ENCODE peak calls at places on chromosomes 11 and 22, in four cellular contexts. P is cardiac muscle cell, U is GM23338, X is colonic mucosa. B is an unnamed sample.
A peak's percentile ranks its signal among the peaks of the same experiment; 100 is the strongest.

GRCh38 chr11:129930306-129930705 is 34.9 kb upstream of the NFRKB start:
- DNase-seq in P (no peak), U (no peak), X (no peak), B (no peak)

GRCh38 chr11:29129850-29130249 is 887.0 kb downstream of the KCNA4 start:
- DNase-seq in P (no peak), U (no peak), X (no peak), B (no peak)

GRCh38 chr22:39236321-39237275 is 8.2 kb downstream of the PDGFB start:
- DNase-seq in P (peak; percentile 97), U (no peak), X (peak; percentile 34), B (no peak)

GRCh38 chr11:115267871-115268270 is 236.3 kb downstream of the CADM1 start:
- DNase-seq in P (no peak), U (no peak), X (no peak), B (no peak)

GRCh38 chr11:115944596-115944995 is 440.4 kb upstream of the CADM1 start:
- DNase-seq in P (no peak), U (no peak), X (no peak), B (no peak)

GRCh38 chr11:122721964-122722266 is 66.4 kb downstream of the UBASH3B start:
- DNase-seq in P (no peak), U (no peak), X (no peak), B (no peak)

GRCh38 chr22:36141481-36141880 is 19.1 kb downstream of the APOL3 start:
- DNase-seq in P (no peak), U (no peak), X (no peak), B (no peak)

GRCh38 chr11:32890843-32891656 is 1.6 kb upstream of the QSER1 start:
- DNase-seq in P (no peak), U (peak; percentile 81), X (peak; percentile 29), B (no peak)

GRCh38 chr22:33227791-33228190 is 169.6 kb upstream of the SYN3 start:
- DNase-seq in P (no peak), U (no peak), X (no peak), B (no peak)

GRCh38 chr11:19220903-19221682 is 19.3 kb upstream of the CSRP3 start:
- DNase-seq in P (no peak), U (no peak), X (peak; percentile 31), B (no peak)

GRCh38 chr11:65562020-65562419 is 3.9 kb upstream of the LTBP3 start:
- DNase-seq in P (no peak), U (no peak), X (no peak), B (no peak)

GRCh38 chr11:117232022-117232878 is at the start of the genes PCSK7 and RNF214:
- DNase-seq in P (peak; percentile 90), U (peak; percentile 87), X (peak; percentile 82), B (peak; percentile 82)

GRCh38 chr11:38345286-38345685 is 1747.2 kb upstream of the RAG2 start:
- DNase-seq in P (no peak), U (no peak), X (no peak), B (no peak)

GRCh38 chr11:67119577-67120391 is 721 bp downstream of the KDM2A start:
- DNase-seq in P (peak; percentile 46), U (peak; percentile 44), X (peak; percentile 61), B (peak; percentile 33)

GRCh38 chr11:130478204-130478701 is 29.8 kb downstream of the ADAMTS15 start:
- DNase-seq in P (peak; percentile 37), U (no peak), X (peak; percentile 66), B (no peak)

GRCh38 chr11:32658639-32659406 is 75.2 kb downstream of the EIF3M start:
- DNase-seq in P (no peak), U (no peak), X (no peak), B (no peak)

GRCh38 chr11:240315-240714 is 3.5 kb downstream of the PSMD13 start:
- DNase-seq in P (no peak), U (no peak), X (no peak), B (no peak)

GRCh38 chr11:7572001-7572712 is 58.4 kb downstream of the PPFIBP2 start:
- DNase-seq in P (no peak), U (peak; percentile 27), X (no peak), B (no peak)

GRCh38 chr11:107044503-107044902 is 26.2 kb upstream of the GUCY1A2 start:
- DNase-seq in P (no peak), U (no peak), X (no peak), B (no peak)

GRCh38 chr11:37050311-37050710 is 452.3 kb upstream of the RAG2 start:
- DNase-seq in P (no peak), U (no peak), X (no peak), B (no peak)

GRCh38 chr11:17473071-17473744 is 3.4 kb downstream of the ABCC8 start:
- DNase-seq in P (peak; percentile 65), U (peak; percentile 95), X (no peak), B (no peak)

GRCh38 chr11:83724704-83725114 is 438.5 kb upstream of the CCDC90B start:
- DNase-seq in P (peak; percentile 35), U (peak; percentile 71), X (no peak), B (no peak)

GRCh38 chr22:49660794-49661781 is 166.6 kb downstream of the BRD1 start:
- DNase-seq in P (no peak), U (no peak), X (no peak), B (peak; percentile 7)

GRCh38 chr22:31945971-31946680 is 1.8 kb downstream of the YWHAH start:
- DNase-seq in P (peak; percentile 60), U (no peak), X (no peak), B (no peak)

GRCh38 chr11:108818971-108819370 is 154.1 kb downstream of the DDX10 start:
- DNase-seq in P (no peak), U (no peak), X (no peak), B (no peak)

GRCh38 chr11:134361241-134361640 is 29.5 kb downstream of the GLB1L2 start:
- DNase-seq in P (no peak), U (no peak), X (no peak), B (no peak)

GRCh38 chr11:67045314-67045713 is 11.3 kb upstream of the RHOD start:
- DNase-seq in P (no peak), U (no peak), X (no peak), B (no peak)

GRCh38 chr22:45473626-45474237 is 29.0 kb upstream of the FBLN1 start:
- DNase-seq in P (no peak), U (no peak), X (no peak), B (no peak)
- TF ChIP-seq CTCF in P (no peak), U (no peak), X (no peak), B (no peak)

DNA sequence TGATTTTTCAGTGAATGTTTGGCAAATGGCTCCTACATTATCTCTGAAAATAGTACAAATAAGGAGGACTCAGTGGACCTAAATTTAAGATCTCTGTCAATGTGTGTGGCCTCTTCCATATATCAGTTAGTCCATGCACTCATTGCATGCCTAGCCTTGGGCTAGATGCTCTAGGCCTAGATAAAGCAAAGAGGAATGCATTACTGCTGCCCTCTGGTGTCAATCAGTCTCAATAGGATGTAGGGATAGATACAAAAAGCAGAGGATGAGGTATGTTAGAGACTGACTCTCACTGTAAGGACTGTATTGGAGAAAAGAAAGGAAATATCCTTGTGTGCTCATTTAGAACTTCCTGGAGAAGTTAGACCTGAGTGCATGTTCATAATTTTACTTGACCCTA is 42.0 kb downstream of the MS4A2 start:
- DNase-seq in P (peak; percentile 66), U (peak; percentile 84), X (peak; percentile 60), B (no peak)
- TF ChIP-seq CTCF in P (no peak), U (peak; percentile 84), X (peak; percentile 32), B (no peak)

GRCh38 chr22:44940121-44940520 is 69.7 kb downstream of the PHF21B start:
- DNase-seq in P (no peak), U (peak; percentile 52), X (no peak), B (no peak)
- TF ChIP-seq CTCF in P (no peak), U (no peak), X (no peak), B (no peak)

GRCh38 chr22:24133187-24133965 is 47.9 kb upstream of the SUSD2 start:
- DNase-seq in P (peak; percentile 50), U (peak; percentile 51), X (no peak), B (no peak)
- TF ChIP-seq CTCF in P (peak; percentile 23), U (peak; percentile 75), X (no peak), B (no peak)

GRCh38 chr11:81705283-81705682 is 1028.4 kb downstream of the FAM181B start:
- DNase-seq in P (no peak), U (no peak), X (no peak), B (no peak)

DNA sequence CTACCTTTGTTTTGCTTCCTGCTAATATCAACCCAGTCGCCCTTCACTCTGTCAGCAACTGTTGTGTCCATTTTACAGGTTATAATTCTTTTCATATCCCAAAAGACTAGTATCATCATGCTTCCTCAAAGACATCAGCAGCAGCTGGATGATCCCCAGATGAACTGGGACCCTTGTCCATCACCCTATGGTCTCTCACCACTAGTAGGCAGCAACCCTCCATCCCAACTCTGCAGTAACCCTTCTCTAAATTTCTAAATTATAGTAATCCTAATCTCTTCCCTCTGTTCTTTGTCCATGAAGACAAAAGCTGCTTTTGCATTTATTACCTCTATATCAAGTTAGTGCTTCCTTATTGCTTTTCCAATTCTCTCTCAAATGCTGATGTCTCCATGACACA is 1025.8 kb downstream of the FAM181B start:
- DNase-seq in P (no peak), U (peak; percentile 53), X (no peak), B (no peak)
- TF ChIP-seq CTCF in P (peak; percentile 17), U (peak; percentile 85), X (no peak), B (no peak)

GRCh38 chr11:131760191-131760951 is 390.0 kb downstream of the NTM start:
- DNase-seq in P (no peak), U (peak; percentile 87), X (no peak), B (no peak)
- TF ChIP-seq CTCF in P (peak; percentile 12), U (peak; percentile 61), X (no peak), B (no peak)

GRCh38 chr11:48307760-48308386 is 1.9 kb downstream of the OR4S1 start:
- DNase-seq in P (peak; percentile 0), U (peak; percentile 73), X (peak; percentile 74), B (no peak)
- TF ChIP-seq CTCF in P (peak; percentile 78), U (peak; percentile 71), X (peak; percentile 70), B (peak; percentile 71)